ENCODE peak calls at places on chromosomes 4 and X, in six cellular contexts. R is stomach, S is IMR-90, Q is HCT116, O is fibroblast of lung, N is lung. A is an unnamed sample.

GRCh38 chr4:100100985-100101384 is 89.3 kb downstream of the DDIT4L start:
- DNase-seq in R (no peak), S (no peak), Q (no peak), O (no peak), N (no peak), A (no peak)

GRCh38 chr4:159483110-159483509 is 380.2 kb downstream of the RAPGEF2 start:
- DNase-seq in R (no peak), S (no peak), Q (no peak), O (no peak), N (no peak), A (no peak)

GRCh38 chr4:45350438-45350837 is 624.1 kb upstream of the GNPDA2 start:
- DNase-seq in R (no peak), S (no peak), Q (no peak), O (peak; percentile 66), N (no peak), A (no peak)

GRCh38 chr4:169410839-169411770 is 140.3 kb upstream of the SH3RF1 start:
- DNase-seq in R (no peak), S (peak; percentile 85), Q (no peak), O (peak; percentile 67), N (no peak), A (no peak)

GRCh38 chrX:71111141-71111843 is at the start of gene IL2RG:
- DNase-seq in R (peak; percentile 46), S (no peak), Q (no peak), O (no peak), N (no peak), A (no peak)

GRCh38 chr4:83392562-83392961 is 57.9 kb upstream of the HPSE start:
- DNase-seq in R (no peak), S (no peak), Q (no peak), O (no peak), N (no peak), A (no peak)

GRCh38 chr4:111954546-111954945 is 190.7 kb upstream of the FAM241A start:
- DNase-seq in R (no peak), S (no peak), Q (no peak), O (no peak), N (no peak), A (no peak)

GRCh38 chr4:1403177-1403583 is 3.1 kb downstream of the NKX1-1 start:
- DNase-seq in R (peak; percentile 18), S (no peak), Q (no peak), O (no peak), N (no peak), A (no peak)

GRCh38 chr4:140005699-140006098 is 148.3 kb downstream of the MAML3 start:
- DNase-seq in R (no peak), S (no peak), Q (no peak), O (no peak), N (no peak), A (no peak)

DNA sequence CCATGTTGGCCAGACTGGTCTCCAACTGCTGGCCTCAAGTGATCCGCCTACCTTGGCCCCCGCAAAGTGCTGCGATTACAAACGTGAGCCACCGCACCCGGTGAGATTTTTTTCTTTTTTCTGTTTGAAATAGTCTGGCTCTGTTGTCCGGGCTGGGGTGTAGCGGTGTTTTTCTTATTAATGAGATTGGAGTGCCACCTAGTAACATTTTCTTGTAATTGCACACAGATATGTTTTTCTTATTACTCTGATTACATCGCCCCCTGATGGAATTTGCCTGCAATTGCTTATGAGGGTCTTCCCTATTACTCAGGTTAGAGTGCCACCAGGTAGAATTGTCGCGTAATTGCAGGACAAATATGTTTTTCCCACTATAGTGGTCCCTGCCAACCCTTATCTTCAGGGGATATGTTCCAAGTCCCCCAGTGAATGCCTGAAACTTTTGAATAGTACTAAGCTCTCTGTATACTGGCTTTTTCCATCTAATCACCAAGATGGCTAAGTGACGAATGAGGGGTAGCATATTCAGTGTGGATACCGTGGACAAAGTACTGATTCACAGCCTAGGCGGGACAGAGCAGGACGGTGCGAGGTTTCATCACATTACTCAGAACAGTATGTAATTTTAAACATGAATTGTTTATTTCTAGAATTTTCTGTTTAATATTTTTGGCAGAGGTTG is 8.6 kb upstream of the PDHA1 start:
- DNase-seq in R (no peak), S (peak; percentile 19), Q (peak; percentile 40), O (peak; percentile 20), N (no peak), A (no peak)
- H3K9me3 ChIP-seq in R (peaks cover 9% of the 10 kb centered on the region), S (no peaks in the 10 kb centered on the region), Q (no peaks in the 10 kb centered on the region), O (no peaks in the 10 kb centered on the region), N (no peaks in the 10 kb centered on the region), A (no peaks in the 10 kb centered on the region)

GRCh38 chrX:66654411-66654810 is 15.5 kb upstream of the EDA2R start:
- DNase-seq in R (no peak), S (no peak), Q (no peak), O (no peak), N (no peak), A (no peak)
- H3K9me3 ChIP-seq in R (no peaks in the 10 kb centered on the region), S (no peaks in the 10 kb centered on the region), Q (no peaks in the 10 kb centered on the region), O (no peaks in the 10 kb centered on the region), N (no peaks in the 10 kb centered on the region), A (no peaks in the 10 kb centered on the region)

GRCh38 chr4:131061734-131062133 is 1965.8 kb downstream of the C4orf33 start:
- DNase-seq in R (no peak), S (no peak), Q (no peak), O (no peak), N (no peak), A (no peak)

DNA sequence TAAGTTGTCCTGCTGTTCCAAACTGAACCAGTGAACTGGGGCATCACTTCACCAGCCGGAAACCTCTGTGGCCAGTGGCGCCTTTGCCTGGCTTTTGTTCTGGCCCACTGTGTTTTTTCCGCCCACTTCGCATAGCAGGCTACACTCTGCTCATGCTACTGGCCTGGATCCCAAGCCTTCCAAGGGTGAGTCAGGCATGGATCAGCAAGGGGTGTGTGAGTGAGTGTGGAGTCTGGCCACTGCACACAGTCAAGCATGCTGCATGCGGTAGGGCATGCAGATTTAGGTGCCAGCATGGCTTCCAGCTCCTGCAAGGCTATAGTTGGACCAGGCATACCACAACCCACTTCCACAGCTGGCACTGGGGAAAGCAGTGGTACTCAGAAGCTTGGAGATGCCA is 1967.9 kb downstream of the C4orf33 start:
- DNase-seq in R (no peak), S (no peak), Q (no peak), O (no peak), N (no peak), A (no peak)
- H3K9me3 ChIP-seq in R (peaks cover 16% of the 10 kb centered on the region), S (peaks cover 20% of the 10 kb centered on the region), Q (no peaks in the 10 kb centered on the region), O (no peaks in the 10 kb centered on the region), N (peaks cover 10% of the 10 kb centered on the region), A (no peaks in the 10 kb centered on the region)

GRCh38 chr4:88728146-88728545 is 30.5 kb upstream of the NAP1L5 start:
- DNase-seq in R (no peak), S (no peak), Q (no peak), O (no peak), N (no peak), A (no peak)
- H3K9me3 ChIP-seq in R (no peaks in the 10 kb centered on the region), S (no peaks in the 10 kb centered on the region), Q (no peaks in the 10 kb centered on the region), O (no peaks in the 10 kb centered on the region), N (no peaks in the 10 kb centered on the region), A (no peaks in the 10 kb centered on the region)

GRCh38 chrX:81241753-81242152 is 39.9 kb downstream of the SH3BGRL start:
- DNase-seq in R (no peak), S (no peak), Q (no peak), O (no peak), N (no peak), A (no peak)

GRCh38 chrX:81232218-81232617 is 30.3 kb downstream of the SH3BGRL start:
- DNase-seq in R (no peak), S (no peak), Q (no peak), O (no peak), N (no peak), A (no peak)

GRCh38 chrX:81238166-81238565 is 36.3 kb downstream of the SH3BGRL start:
- DNase-seq in R (no peak), S (no peak), Q (no peak), O (no peak), N (no peak), A (no peak)

GRCh38 chrX:81240701-81241100 is 38.8 kb downstream of the SH3BGRL start:
- DNase-seq in R (no peak), S (no peak), Q (no peak), O (no peak), N (no peak), A (no peak)

GRCh38 chrX:81237516-81237915 is 35.6 kb downstream of the SH3BGRL start:
- DNase-seq in R (no peak), S (no peak), Q (no peak), O (no peak), N (no peak), A (no peak)
- H3K9me3 ChIP-seq in R (peaks cover 10% of the 10 kb centered on the region), S (peaks cover 9% of the 10 kb centered on the region), Q (no peaks in the 10 kb centered on the region), O (no peaks in the 10 kb centered on the region), N (no peaks in the 10 kb centered on the region), A (no peaks in the 10 kb centered on the region)

DNA sequence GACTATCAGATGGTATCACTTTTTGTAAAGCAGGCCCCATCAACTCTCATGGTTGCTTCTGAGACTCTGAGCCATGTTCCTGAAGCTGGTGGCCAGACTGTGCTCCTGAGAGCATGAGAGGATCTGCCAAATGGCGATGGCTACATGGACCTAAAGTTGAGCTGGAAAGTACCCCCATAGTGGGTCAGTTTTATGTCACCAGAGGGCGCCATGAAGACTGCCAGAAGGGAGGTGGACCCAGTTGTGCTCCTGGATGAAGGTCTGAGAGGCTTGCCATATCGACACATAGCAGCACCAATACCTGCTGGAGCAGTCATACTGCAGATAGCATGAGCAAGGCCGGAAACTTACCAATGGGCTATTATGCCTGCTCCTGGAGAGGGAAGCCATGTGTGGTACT is 105.7 kb downstream of the SLITRK2 start:
- DNase-seq in R (no peak), S (no peak), Q (no peak), O (no peak), N (no peak), A (no peak)
- H3K9me3 ChIP-seq in R (no peaks in the 10 kb centered on the region), S (peaks cover 15% of the 10 kb centered on the region), Q (no peaks in the 10 kb centered on the region), O (no peaks in the 10 kb centered on the region), N (no peaks in the 10 kb centered on the region), A (no peaks in the 10 kb centered on the region)